ENCODE peak calls at places on chromosome 5, in seven cellular contexts. Q, V, P, G, M, Y and B are unnamed samples.

GRCh38 chr5:179870403-179870903 is 11.8 kb upstream of the MRNIP start:
- DNase-seq in M (peak; percentile 82), Y (no peak), V (peak; percentile 32), Q (peak; percentile 49), P (no peak), G (no peak), B (peak; percentile 50)

GRCh38 chr5:176609724-176610429 is at the start of gene GPRIN1:
- DNase-seq in P (peak; percentile 84), M (no peak), Y (no peak), Q (peak; percentile 91), V (peak; percentile 70), G (no peak), B (peak; percentile 74)

GRCh38 chr5:36691993-36692392 is 85.6 kb downstream of the SLC1A3 start:
- DNase-seq in P (no peak), V (no peak), Y (no peak), G (no peak), Q (no peak), M (no peak), B (no peak)

GRCh38 chr5:160555836-160556660 is 134.4 kb downstream of the PTTG1 start:
- DNase-seq in Y (no peak), M (no peak), V (no peak), G (no peak), P (no peak), Q (no peak), B (no peak)

GRCh38 chr5:28014779-28015178 is 976.4 kb upstream of the CDH9 start:
- DNase-seq in Q (no peak), P (no peak), Y (no peak), M (no peak), V (no peak), G (no peak), B (no peak)

GRCh38 chr5:62124266-62124665 is 181.7 kb upstream of the KIF2A start:
- DNase-seq in P (no peak), Y (no peak), Q (no peak), V (no peak), G (no peak), M (no peak), B (no peak)

GRCh38 chr5:169938439-169938838 is 41.9 kb downstream of the INSYN2B start:
- DNase-seq in G (no peak), Q (no peak), V (no peak), Y (no peak), M (no peak), P (no peak), B (no peak)

GRCh38 chr5:96978812-96979449 is 43.1 kb downstream of the LNPEP start:
- DNase-seq in V (peak; percentile 73), G (no peak), Q (no peak), M (no peak), P (no peak), Y (no peak), B (no peak)

GRCh38 chr5:132486318-132487094 is 4.1 kb downstream of the IRF1 start:
- DNase-seq in V (no peak), G (no peak), Y (no peak), M (no peak), Q (no peak), P (peak; percentile 42), B (peak; percentile 46)

GRCh38 chr5:15573594-15573993 is 73.6 kb downstream of the FBXL7 start:
- DNase-seq in Y (no peak), M (no peak), G (no peak), Q (no peak), V (no peak), P (no peak), B (no peak)

GRCh38 chr5:87103616-87104287 is 163.9 kb upstream of the RASA1 start:
- DNase-seq in V (no peak), Q (no peak), G (no peak), Y (no peak), P (no peak), M (no peak), B (no peak)

GRCh38 chr5:68680376-68680775 is 413.4 kb upstream of the SLC30A5 start:
- DNase-seq in V (peak; percentile 38), Q (no peak), G (no peak), P (no peak), M (no peak), Y (no peak), B (no peak)

GRCh38 chr5:15936505-15937245 is 242.9 kb downstream of the MARCHF11 start:
- DNase-seq in Q (no peak), M (no peak), Y (no peak), V (no peak), P (no peak), G (no peak), B (no peak)

GRCh38 chr5:1974501-1975405 is 92.0 kb upstream of the IRX4 start:
- DNase-seq in G (no peak), V (no peak), Q (no peak), M (no peak), Y (no peak), P (no peak), B (no peak)

GRCh38 chr5:5270958-5271605 is 131.0 kb downstream of the ADAMTS16 start:
- DNase-seq in V (peak; percentile 95), Q (peak; percentile 36), G (peak; percentile 85), Y (no peak), P (no peak), M (no peak), B (no peak)

GRCh38 chr5:109553826-109554225 is 135.9 kb upstream of the MAN2A1 start:
- DNase-seq in P (no peak), V (no peak), G (no peak), M (no peak), Y (no peak), Q (no peak), B (no peak)

GRCh38 chr5:11531805-11532204 is 372.4 kb downstream of the CTNND2 start:
- DNase-seq in M (no peak), Q (no peak), V (no peak), P (no peak), G (no peak), Y (no peak), B (no peak)

GRCh38 chr5:119742311-119742710 is 113.0 kb downstream of the FAM170A start:
- DNase-seq in V (peak; percentile 7), G (no peak), M (no peak), Q (no peak), Y (no peak), P (no peak), B (no peak)

GRCh38 chr5:76766746-76767145 is 50.8 kb downstream of the F2R start:
- DNase-seq in P (no peak), Y (no peak), M (no peak), V (peak; percentile 46), G (no peak), Q (no peak), B (no peak)

GRCh38 chr5:56569576-56569975 is 245.8 kb upstream of the MAP3K1 start:
- DNase-seq in Y (no peak), V (peak; percentile 71), M (no peak), G (peak; percentile 20), P (no peak), Q (no peak), B (no peak)

GRCh38 chr5:113433862-113434612 is 752 bp downstream of the TSSK1B start:
- DNase-seq in V (no peak), Y (no peak), G (no peak), M (no peak), Q (no peak), P (no peak), B (no peak)

GRCh38 chr5:8238080-8238479 is 369.1 kb downstream of the MTRR start:
- DNase-seq in Y (no peak), P (no peak), Q (no peak), M (no peak), V (no peak), G (no peak), B (no peak)

GRCh38 chr5:68074048-68074632 is 141.4 kb upstream of the PIK3R1 start:
- DNase-seq in P (no peak), V (peak; percentile 26), Y (no peak), Q (no peak), G (no peak), M (peak; percentile 46), B (no peak)

GRCh38 chr5:127203818-127204217 is 86.8 kb upstream of the MEGF10 start:
- DNase-seq in Y (no peak), M (no peak), P (no peak), V (peak; percentile 78), Q (no peak), G (peak; percentile 63), B (no peak)

GRCh38 chr5:31237159-31237558 is 43.7 kb downstream of the CDH6 start:
- DNase-seq in M (no peak), Q (no peak), Y (no peak), P (no peak), V (peak; percentile 34), G (no peak), B (no peak)

GRCh38 chr5:131677115-131677514 is 42.1 kb upstream of the RAPGEF6 start:
- DNase-seq in G (no peak), P (no peak), Y (no peak), Q (no peak), M (no peak), V (no peak), B (no peak)

GRCh38 chr5:124743534-124744169 is 2.8 kb downstream of the ZNF608 start:
- DNase-seq in M (no peak), Q (no peak), V (no peak), G (no peak), P (no peak), Y (no peak), B (peak; percentile 69)

GRCh38 chr5:58967597-58968281 is 384.9 kb downstream of the RAB3C start:
- DNase-seq in V (no peak), Q (no peak), G (no peak), Y (no peak), P (no peak), M (no peak), B (no peak)

GRCh38 chr5:169663537-169663936 is 26.5 kb downstream of the DOCK2 start:
- DNase-seq in V (no peak), M (no peak), Y (no peak), G (no peak), Q (no peak), P (no peak), B (no peak)

GRCh38 chr5:73901455-73901854 is 275.5 kb downstream of the ARHGEF28 start:
- DNase-seq in V (no peak), M (no peak), Q (no peak), P (no peak), G (no peak), Y (no peak), B (no peak)

GRCh38 chr5:159883522-159883950 is 32.7 kb upstream of the ADRA1B start:
- DNase-seq in M (no peak), G (peak; percentile 52), Q (peak; percentile 54), P (no peak), V (peak; percentile 75), Y (no peak), B (no peak)

GRCh38 chr5:115816226-115817042 is at the start of gene CDO1:
- DNase-seq in Y (no peak), P (peak; percentile 55), Q (peak; percentile 34), V (peak; percentile 68), G (no peak), M (peak; percentile 75), B (no peak)

GRCh38 chr5:100517301-100517974 is 17.7 kb upstream of the FAM174A start:
- DNase-seq in G (no peak), Y (no peak), M (peak; percentile 37), P (no peak), V (no peak), Q (no peak), B (peak; percentile 45)

GRCh38 chr5:180717989-180718388 is 21.9 kb downstream of the OR2Y1 start:
- DNase-seq in M (no peak), G (no peak), P (no peak), V (no peak), Y (no peak), Q (no peak), B (no peak)

GRCh38 chr5:81773574-81773973 is 22.7 kb upstream of the SSBP2 start:
- DNase-seq in V (no peak), M (no peak), P (no peak), Q (no peak), Y (no peak), G (no peak), B (no peak)

GRCh38 chr5:141846031-141846430 is 32.2 kb downstream of the PCDH1 start:
- DNase-seq in Q (peak; percentile 81), G (no peak), V (peak; percentile 40), M (no peak), P (no peak), Y (no peak), B (no peak)

GRCh38 chr5:50717615-50718014 is 51.2 kb downstream of the PARP8 start:
- DNase-seq in M (no peak), Q (no peak), P (no peak), V (no peak), Y (no peak), G (no peak), B (no peak)